ENCODE peak calls at places on chromosomes 16 and 17, in ten cellular contexts. G is A549; Q is DND-41; U is IMR-90; X is prostate gland; K is WERI-Rb-1; N is cardiac fibroblast; B is effector memory CD4-positive, alpha-beta T cell; M is CD8-positive, alpha-beta memory T cell; F is fibroblast of villous mesenchyme. L is an unnamed sample.

GRCh38 chr17:67378444-67379250 is 1.6 kb downstream of the PITPNC1 start:
- DNase-seq in G (peak; percentile 75), Q (peak; percentile 80), U (peak; percentile 82), X (peak; percentile 79), K (peak; percentile 91), N (peak; percentile 84), B (peak; percentile 65), M (peak; percentile 87), F (peak; percentile 76), L (peak; percentile 75)

GRCh38 chr16:7745321-7745720 is 412.7 kb downstream of the RBFOX1 start:
- DNase-seq in G (no peak), Q (no peak), U (no peak), X (no peak), K (no peak), N (no peak), B (no peak), M (no peak), F (no peak), L (no peak)

GRCh38 chr17:74987909-74988711 is 678 bp downstream of the CDR2L start:
- DNase-seq in G (peak; percentile 74), Q (no peak), U (peak; percentile 76), X (peak; percentile 83), K (peak; percentile 83), N (peak; percentile 80), B (no peak), M (peak; percentile 55), F (peak; percentile 84), L (peak; percentile 66)

GRCh38 chr17:6530324-6530920 is 25.9 kb downstream of the PITPNM3 start:
- DNase-seq in G (no peak), Q (no peak), U (no peak), X (no peak), K (no peak), N (no peak), B (no peak), M (no peak), F (no peak), L (no peak)

GRCh38 chr17:74404802-74405201 is 27.1 kb upstream of the GPRC5C start:
- DNase-seq in G (no peak), Q (no peak), U (no peak), X (no peak), K (no peak), N (no peak), B (no peak), M (no peak), F (no peak), L (no peak)

GRCh38 chr17:75367312-75367711 is 38.2 kb downstream of the GRB2 start:
- DNase-seq in G (peak; percentile 40), Q (no peak), U (peak; percentile 51), X (no peak), K (no peak), N (no peak), B (no peak), M (no peak), F (peak; percentile 58), L (peak; percentile 80)

GRCh38 chr16:924806-925205 is 46.0 kb downstream of the LMF1 start:
- DNase-seq in G (no peak), Q (no peak), U (no peak), X (no peak), K (no peak), N (no peak), B (no peak), M (peak; percentile 29), F (no peak), L (no peak)

GRCh38 chr16:1408171-1408837 is 6.2 kb downstream of the UNKL start:
- DNase-seq in G (peak; percentile 88), Q (peak; percentile 96), U (peak; percentile 81), X (peak; percentile 93), K (peak; percentile 94), N (peak; percentile 93), B (peak; percentile 91), M (peak; percentile 96), F (peak; percentile 91), L (peak; percentile 87)

GRCh38 chr16:21599994-21600773 is 807 bp downstream of the METTL9 start:
- DNase-seq in G (peak; percentile 27), Q (peak; percentile 32), U (peak; percentile 46), X (peak; percentile 11), K (no peak), N (peak; percentile 41), B (no peak), M (no peak), F (peak; percentile 69), L (peak; percentile 76)

GRCh38 chr17:17877548-17878358 is 41.0 kb upstream of the SREBF1 start:
- DNase-seq in G (no peak), Q (no peak), U (peak; percentile 90), X (peak; percentile 87), K (peak; percentile 42), N (peak; percentile 98), B (no peak), M (no peak), F (peak; percentile 86), L (peak; percentile 39)

GRCh38 chr17:27481327-27481726 is 25.1 kb downstream of the KSR1 start:
- DNase-seq in G (no peak), Q (peak; percentile 42), U (no peak), X (no peak), K (no peak), N (no peak), B (peak; percentile 41), M (peak; percentile 77), F (no peak), L (no peak)

GRCh38 chr16:67155305-67156145 is 4.2 kb downstream of the TRADD start:
- DNase-seq in G (peak; percentile 72), Q (peak; percentile 76), U (peak; percentile 71), X (peak; percentile 66), K (peak; percentile 65), N (peak; percentile 80), B (peak; percentile 60), M (peak; percentile 81), F (peak; percentile 70), L (peak; percentile 76)

DNA sequence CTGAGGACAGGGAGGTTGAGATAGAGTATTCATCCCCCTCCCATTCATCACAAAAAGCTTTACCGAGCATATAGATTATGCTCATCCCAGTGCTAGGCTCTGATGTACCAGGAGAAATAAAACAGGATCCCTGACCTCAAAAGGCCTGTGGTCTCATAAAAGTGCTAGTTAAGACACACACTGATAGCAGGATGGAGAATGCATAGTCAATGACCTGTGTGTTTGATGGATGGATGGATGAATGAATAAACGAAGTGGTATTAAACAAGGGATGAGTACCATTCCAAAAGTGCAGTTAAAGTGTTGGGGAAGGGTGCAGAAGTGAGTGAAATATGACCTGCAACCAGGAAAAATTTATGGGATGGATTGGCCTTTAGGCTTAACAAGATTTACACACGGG is 133.9 kb upstream of the NUDT7 start:
- DNase-seq in G (no peak), Q (no peak), U (no peak), X (no peak), K (no peak), N (no peak), B (no peak), M (no peak), F (peak; percentile 57), L (no peak)
- H3K4me3 ChIP-seq in G (no peak overlapping the region), Q (no peak overlapping the region), U (no peak overlapping the region), X (no peak overlapping the region), K (no peak overlapping the region), N (no peak overlapping the region), B (no peak overlapping the region), M (no peak overlapping the region), F (no peak overlapping the region), L (no peak overlapping the region)

DNA sequence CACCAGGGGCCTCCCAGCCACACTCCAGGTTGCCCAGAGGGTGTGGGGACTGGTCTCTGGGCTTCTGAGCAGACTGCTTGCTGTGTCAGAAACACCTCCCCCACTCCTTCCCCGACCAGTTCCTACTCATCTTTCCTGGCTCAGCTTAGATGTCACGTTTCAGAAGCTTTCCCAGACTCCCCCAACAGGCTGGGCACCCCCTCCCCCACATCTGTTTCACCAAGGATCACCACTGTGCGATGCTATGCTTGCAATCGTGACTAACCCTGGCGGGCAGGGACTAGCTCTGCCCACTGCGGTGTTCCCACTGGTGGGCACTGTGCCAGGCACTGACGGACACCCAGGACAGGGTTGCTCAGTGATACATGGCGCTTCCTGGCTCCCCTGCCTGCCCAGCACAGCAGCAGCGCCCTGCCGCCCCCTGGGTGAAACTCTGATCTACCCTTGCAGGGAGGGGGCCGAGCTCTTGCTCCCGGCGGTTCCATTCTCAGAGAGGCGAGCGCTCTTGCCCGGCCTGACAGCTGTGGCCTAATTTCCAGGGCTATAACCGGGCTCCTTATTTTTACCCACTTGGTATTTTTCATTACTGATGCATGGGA is 29.4 kb upstream of the MTSS2 start:
- DNase-seq in G (peak; percentile 87), Q (no peak), U (peak; percentile 98), X (peak; percentile 84), K (peak; percentile 68), N (peak; percentile 96), B (no peak), M (no peak), F (peak; percentile 94), L (peak; percentile 100)
- H3K4me3 ChIP-seq in G (no peak overlapping the region), Q (no peak overlapping the region), U (no peak overlapping the region), X (no peak overlapping the region), K (no peak overlapping the region), N (no peak overlapping the region), B (no peak overlapping the region), M (no peak overlapping the region), F (no peak overlapping the region), L (no peak overlapping the region)

DNA sequence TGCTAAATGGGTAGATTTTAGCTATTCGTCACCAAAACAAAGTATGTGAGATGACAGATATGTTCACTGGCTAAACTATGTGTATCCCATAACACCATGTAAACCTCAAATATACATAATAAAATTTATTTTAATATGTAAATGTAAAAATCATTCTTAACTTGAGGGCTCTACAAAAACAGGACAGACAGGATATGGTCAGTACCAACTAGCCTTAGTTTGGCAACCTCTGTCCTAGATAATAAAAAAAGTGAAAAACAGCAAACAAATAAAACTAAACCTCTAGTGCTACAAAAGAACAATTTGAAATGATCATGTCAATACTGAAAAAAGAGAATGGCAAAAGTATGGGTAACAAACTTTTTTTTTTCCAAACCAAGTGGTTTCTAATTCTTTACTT is 33.8 kb downstream of the NCOR1 start:
- DNase-seq in G (no peak), Q (no peak), U (no peak), X (no peak), K (no peak), N (no peak), B (no peak), M (no peak), F (no peak), L (no peak)
- H3K4me3 ChIP-seq in G (no peak overlapping the region), Q (no peak overlapping the region), U (no peak overlapping the region), X (no peak overlapping the region), K (no peak overlapping the region), N (no peak overlapping the region), B (no peak overlapping the region), M (no peak overlapping the region), F (no peak overlapping the region), L (no peak overlapping the region)

GRCh38 chr17:57605734-57606105 is 139.4 kb downstream of the CCDC182 start:
- DNase-seq in G (no peak), Q (no peak), U (no peak), X (no peak), K (no peak), N (no peak), B (no peak), M (no peak), F (no peak), L (no peak)

GRCh38 chr17:57607553-57608120 is 137.5 kb downstream of the CCDC182 start:
- DNase-seq in G (no peak), Q (no peak), U (no peak), X (no peak), K (no peak), N (no peak), B (no peak), M (no peak), F (no peak), L (peak; percentile 95)

GRCh38 chr17:57608369-57609124 is 136.6 kb downstream of the CCDC182 start:
- DNase-seq in G (no peak), Q (no peak), U (no peak), X (no peak), K (no peak), N (no peak), B (no peak), M (no peak), F (no peak), L (no peak)

GRCh38 chr17:57604771-57605733 is 140.0 kb downstream of the CCDC182 start:
- DNase-seq in G (no peak), Q (peak; percentile 94), U (peak; percentile 55), X (peak; percentile 49), K (peak; percentile 63), N (peak; percentile 70), B (no peak), M (peak; percentile 60), F (peak; percentile 72), L (peak; percentile 25)

GRCh38 chr17:57606111-57606875 is 138.8 kb downstream of the CCDC182 start:
- DNase-seq in G (no peak), Q (no peak), U (no peak), X (no peak), K (peak; percentile 77), N (no peak), B (no peak), M (no peak), F (no peak), L (no peak)
- H3K4me3 ChIP-seq in G (no peak overlapping the region), Q (peak overlapping the region; percentile 30), U (no peak overlapping the region), X (no peak overlapping the region), K (no peak overlapping the region), N (no peak overlapping the region), B (peak overlapping the region; percentile 12), M (peak overlapping the region; percentile 16), F (no peak overlapping the region), L (no peak overlapping the region)